ENCODE peak calls at places on chromosome 7, in nine cellular contexts. D is H9, Q is neural progenitor cell, J is transverse colon, O is kidney, K is heart left ventricle, N is psoas muscle, T is cardiac muscle cell, S is RWPE1. C is an unnamed sample.

GRCh38 chr7:140209866-140210609 is 33.3 kb upstream of the KDM7A start:
- DNase-seq in Q (no peak), N (no peak), J (peak; percentile 69), K (no peak), D (no peak), T (no peak), S (no peak), O (no peak), C (no peak)

GRCh38 chr7:108014747-108015682 is 12.1 kb upstream of the LAMB1 start:
- DNase-seq in T (peak; percentile 70), K (no peak), J (no peak), S (peak; percentile 48), O (no peak), D (no peak), Q (no peak), N (no peak), C (no peak)

GRCh38 chr7:44380831-44381493 is 55.6 kb upstream of the CAMK2B start:
- DNase-seq in S (no peak), O (peak; percentile 54), J (no peak), Q (no peak), T (peak; percentile 46), D (peak; percentile 25), K (no peak), N (no peak), C (no peak)

GRCh38 chr7:12686234-12686893 is 1.1 kb upstream of the ARL4A start:
- DNase-seq in K (peak; percentile 96), N (peak; percentile 91), D (peak; percentile 98), S (peak; percentile 85), T (peak; percentile 94), O (peak; percentile 98), J (peak; percentile 97), Q (peak; percentile 82), C (peak; percentile 80)

GRCh38 chr7:100493476-100494264 is 9.9 kb downstream of the NYAP1 start:
- DNase-seq in O (peak; percentile 88), K (peak; percentile 78), T (peak; percentile 42), S (no peak), J (peak; percentile 61), Q (peak; percentile 73), N (no peak), D (no peak), C (no peak)

GRCh38 chr7:158057446-158057845 is 530.2 kb downstream of the PTPRN2 start:
- DNase-seq in N (no peak), Q (no peak), J (no peak), D (no peak), S (no peak), O (peak; percentile 34), K (no peak), T (no peak), C (no peak)

GRCh38 chr7:110181768-110182167 is 909.2 kb upstream of the LRRN3 start:
- DNase-seq in N (no peak), J (no peak), Q (no peak), S (no peak), T (no peak), K (no peak), D (no peak), O (no peak), C (no peak)

GRCh38 chr7:132002343-132002968 is 446.0 kb upstream of the PODXL start:
- DNase-seq in D (no peak), Q (no peak), S (peak; percentile 8), O (no peak), T (no peak), N (no peak), J (no peak), K (no peak), C (no peak)

GRCh38 chr7:135320277-135320676 is 86.6 kb downstream of the STRA8 start:
- DNase-seq in N (peak; percentile 79), D (no peak), S (peak; percentile 42), J (peak; percentile 69), O (peak; percentile 94), Q (no peak), K (peak; percentile 89), T (peak; percentile 93), C (peak; percentile 85)

GRCh38 chr7:132464740-132465139 is 111.5 kb downstream of the PLXNA4 start:
- DNase-seq in O (no peak), T (peak; percentile 74), Q (no peak), J (no peak), S (peak; percentile 44), N (peak; percentile 22), K (peak; percentile 67), D (no peak), C (no peak)

GRCh38 chr7:68547794-68548193 is 1050.5 kb upstream of the AUTS2 start:
- DNase-seq in O (no peak), J (no peak), S (no peak), T (no peak), Q (no peak), K (no peak), D (no peak), N (no peak), C (no peak)

GRCh38 chr7:19747740-19748339 is 25.6 kb downstream of the TMEM196 start:
- DNase-seq in S (peak; percentile 36), Q (peak; percentile 67), J (no peak), T (peak; percentile 58), N (no peak), D (no peak), K (no peak), O (no peak), C (no peak)

GRCh38 chr7:135716677-135717238 is 11.2 kb downstream of the SLC13A4 start:
- DNase-seq in K (no peak), O (no peak), S (no peak), N (no peak), T (peak; percentile 89), D (no peak), Q (no peak), J (no peak), C (no peak)

GRCh38 chr7:43625453-43625852 is 42.5 kb downstream of the STK17A start:
- DNase-seq in O (no peak), N (no peak), T (no peak), Q (no peak), J (no peak), S (no peak), D (no peak), K (no peak), C (no peak)

GRCh38 chr7:17599733-17600685 is 301.6 kb downstream of the AHR start:
- DNase-seq in J (no peak), Q (no peak), K (no peak), N (no peak), D (no peak), S (peak; percentile 93), T (peak; percentile 94), O (no peak), C (no peak)

GRCh38 chr7:131574741-131575140 is 18.3 kb upstream of the PODXL start:
- DNase-seq in N (no peak), S (no peak), O (no peak), Q (no peak), T (no peak), D (no peak), J (no peak), K (no peak), C (no peak)

DNA sequence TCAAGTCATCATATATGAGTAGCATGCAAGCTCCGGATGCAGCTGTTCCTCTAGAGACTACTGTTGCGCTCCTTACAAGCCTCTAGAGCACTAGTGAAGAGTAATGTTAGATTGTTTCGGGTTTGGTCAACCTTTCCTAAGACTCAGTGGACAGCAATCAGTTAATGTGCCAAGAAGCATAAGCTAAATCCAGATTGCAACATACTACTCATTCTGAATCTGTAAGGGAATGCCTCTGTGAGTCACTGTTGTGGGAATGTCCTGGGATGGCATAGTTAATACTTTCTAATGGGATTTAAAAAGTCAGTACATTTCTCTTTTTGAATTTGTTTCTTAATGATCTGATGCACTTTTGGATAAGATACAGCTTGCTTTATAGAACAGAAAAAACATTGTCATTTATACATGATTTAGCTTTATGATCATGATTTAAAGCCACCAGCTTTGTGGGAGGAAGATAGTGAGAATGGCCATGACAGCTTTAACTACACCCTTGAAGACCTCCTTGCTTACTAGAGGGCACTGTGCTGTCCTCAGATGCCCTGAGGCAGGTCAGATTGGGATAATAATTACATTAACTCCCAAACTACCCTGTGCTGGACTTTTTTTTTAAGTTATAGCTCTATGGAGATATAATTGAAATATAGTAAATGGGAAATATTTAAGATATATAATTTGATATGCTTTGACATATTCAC is 138.4 kb downstream of the SDK1 start:
- DNase-seq in D (no peak), T (peak; percentile 90), N (no peak), J (no peak), K (no peak), O (no peak), Q (no peak), S (peak; percentile 89), C (no peak)
- TF ChIP-seq CTCF in D (no peak), T (no peak), N (no peak), J (no peak), K (no peak), O (no peak), Q (no peak), S (no peak), C (no peak)

GRCh38 chr7:105017263-105018051 is 3.5 kb downstream of the KMT2E start:
- DNase-seq in Q (no peak), D (no peak), K (no peak), N (no peak), O (no peak), J (no peak), S (no peak), T (no peak), C (no peak)
- H3K27ac ChIP-seq in Q (no peak overlapping the region), D (no peak overlapping the region), K (peak overlapping the region; percentile 100), N (peak overlapping the region; percentile 100), O (peak overlapping the region; percentile 83), J (peak overlapping the region; percentile 100), S (no peak overlapping the region), T (peak overlapping the region; percentile 100), C (peak overlapping the region; percentile 99)

GRCh38 chr7:75866497-75867389 is 12.1 kb upstream of the RHBDD2 start:
- DNase-seq in S (peak; percentile 63), O (peak; percentile 74), J (peak; percentile 54), Q (peak; percentile 85), K (no peak), D (peak; percentile 79), T (peak; percentile 81), N (no peak), C (peak; percentile 41)
- TF ChIP-seq CTCF in S (peak; percentile 85), O (peak; percentile 99), J (peak; percentile 92), Q (peak; percentile 90), K (peak; percentile 92), D (peak; percentile 94), T (peak; percentile 97), N (peak; percentile 84), C (peak; percentile 90)

GRCh38 chr7:116633131-116633988 is 38.6 kb upstream of the MET start:
- DNase-seq in S (peak; percentile 53), O (no peak), N (peak; percentile 32), T (peak; percentile 62), Q (no peak), J (no peak), K (no peak), D (no peak), C (no peak)
- H3K27ac ChIP-seq in S (peak overlapping the region; percentile 50), O (peak overlapping the region; percentile 61), N (peak overlapping the region; percentile 79), T (no peak overlapping the region), Q (no peak overlapping the region), J (no peak overlapping the region), K (no peak overlapping the region), D (no peak overlapping the region), C (no peak overlapping the region)

GRCh38 chr7:22853674-22854157 is 31.1 kb upstream of the TOMM7 start:
- DNase-seq in Q (peak; percentile 49), K (no peak), N (no peak), T (peak; percentile 51), J (peak; percentile 36), D (peak; percentile 62), S (no peak), O (no peak), C (no peak)
- TF ChIP-seq CTCF in Q (peak; percentile 76), K (no peak), N (no peak), T (no peak), J (peak; percentile 85), D (no peak), S (peak; percentile 97), O (peak; percentile 45), C (no peak)

GRCh38 chr7:133571066-133571465 is 318.2 kb downstream of the EXOC4 start:
- DNase-seq in N (no peak), T (peak; percentile 42), K (no peak), O (no peak), J (no peak), S (no peak), D (no peak), Q (no peak), C (no peak)
- H3K27ac ChIP-seq in N (no peak overlapping the region), T (no peak overlapping the region), K (no peak overlapping the region), O (no peak overlapping the region), J (no peak overlapping the region), S (no peak overlapping the region), D (no peak overlapping the region), Q (no peak overlapping the region), C (no peak overlapping the region)

C was measured in uterus.